ENCODE peak calls at places on chromosomes 11 and 22, in nine cellular contexts. U is body of pancreas, X is sigmoid colon, Y is ovary, N is IMR-90, G is tibial nerve, S is prostate gland, A is Peyer's patch, I is heart left ventricle. M is an unnamed sample.

GRCh38 chr11:18106688-18107087 is 806 bp upstream of the SAAL1 start:
- DNase-seq in U (no peak), X (no peak), Y (no peak), N (peak; percentile 65), G (no peak), S (no peak), A (no peak), I (no peak), M (no peak)

GRCh38 chr22:40668611-40669390 is 10.5 kb upstream of the MCHR1 start:
- DNase-seq in U (no peak), X (no peak), Y (no peak), N (peak; percentile 89), G (no peak), S (no peak), A (no peak), I (no peak), M (no peak)

GRCh38 chr11:92826136-92826535 is 143.3 kb upstream of the MTNR1B start:
- DNase-seq in U (no peak), X (no peak), Y (no peak), N (peak; percentile 64), G (no peak), S (no peak), A (no peak), I (no peak), M (no peak)

GRCh38 chr22:22820626-22821025 is 67.0 kb upstream of the IGLL5 start:
- DNase-seq in U (no peak), X (no peak), Y (no peak), N (no peak), G (no peak), S (no peak), A (no peak), I (no peak), M (no peak)

GRCh38 chr11:12175694-12176241 is 65.4 kb downstream of the MICAL2 start:
- DNase-seq in U (no peak), X (no peak), Y (no peak), N (peak; percentile 97), G (no peak), S (no peak), A (no peak), I (no peak), M (no peak)

GRCh38 chr11:130197386-130198035 is 37.9 kb downstream of the ST14 start:
- DNase-seq in U (no peak), X (no peak), Y (no peak), N (no peak), G (no peak), S (no peak), A (no peak), I (no peak), M (no peak)

GRCh38 chr11:10514713-10515112 is 26.3 kb downstream of the RNF141 start:
- DNase-seq in U (no peak), X (no peak), Y (peak; percentile 8), N (peak; percentile 14), G (no peak), S (no peak), A (no peak), I (no peak), M (no peak)

GRCh38 chr11:17273668-17274321 is 2.7 kb upstream of the NUCB2 start:
- DNase-seq in U (no peak), X (no peak), Y (no peak), N (no peak), G (no peak), S (no peak), A (no peak), I (no peak), M (no peak)

GRCh38 chr22:34072585-34072984 is 152.3 kb upstream of the LARGE1 start:
- DNase-seq in U (no peak), X (no peak), Y (no peak), N (no peak), G (no peak), S (no peak), A (no peak), I (no peak), M (no peak)

GRCh38 chr11:132072044-132072879 is 701.8 kb downstream of the NTM start:
- DNase-seq in U (no peak), X (no peak), Y (no peak), N (peak; percentile 99), G (no peak), S (no peak), A (no peak), I (no peak), M (no peak)

GRCh38 chr11:123168236-123168635 is 26.8 kb downstream of the CLMP start:
- DNase-seq in U (no peak), X (no peak), Y (no peak), N (no peak), G (no peak), S (no peak), A (no peak), I (no peak), M (no peak)

GRCh38 chr11:47847892-47848635 is at the start of gene NUP160:
- DNase-seq in U (peak; percentile 88), X (peak; percentile 90), Y (peak; percentile 85), N (peak; percentile 29), G (peak; percentile 78), S (peak; percentile 85), A (peak; percentile 93), I (peak; percentile 90), M (peak; percentile 90)

GRCh38 chr11:107567739-107568335 is 2.3 kb upstream of the ALKBH8 start:
- DNase-seq in U (no peak), X (no peak), Y (no peak), N (no peak), G (no peak), S (no peak), A (no peak), I (no peak), M (no peak)
- H3K4me3 ChIP-seq in U (no peak overlapping the region), X (no peak overlapping the region), Y (no peak overlapping the region), N (no peak overlapping the region), G (no peak overlapping the region), S (no peak overlapping the region), A (no peak overlapping the region), I (no peak overlapping the region), M (no peak overlapping the region)

GRCh38 chr11:45607995-45608394 is 57.4 kb downstream of the CHST1 start:
- DNase-seq in U (no peak), X (peak; percentile 71), Y (no peak), N (no peak), G (no peak), S (no peak), A (no peak), I (peak; percentile 79), M (no peak)

GRCh38 chr11:45609902-45610301 is 55.5 kb downstream of the CHST1 start:
- DNase-seq in U (no peak), X (no peak), Y (no peak), N (no peak), G (no peak), S (no peak), A (no peak), I (no peak), M (no peak)

GRCh38 chr11:45614196-45614828 is 51.1 kb downstream of the CHST1 start:
- DNase-seq in U (no peak), X (no peak), Y (no peak), N (no peak), G (no peak), S (no peak), A (no peak), I (no peak), M (no peak)

GRCh38 chr11:45609337-45609736 is 56.1 kb downstream of the CHST1 start:
- DNase-seq in U (no peak), X (no peak), Y (no peak), N (no peak), G (no peak), S (no peak), A (no peak), I (no peak), M (no peak)

GRCh38 chr11:45610627-45611026 is 54.8 kb downstream of the CHST1 start:
- DNase-seq in U (no peak), X (no peak), Y (no peak), N (no peak), G (no peak), S (no peak), A (no peak), I (peak; percentile 39), M (peak; percentile 96)
- H3K27me3 ChIP-seq in U (no peaks in the 10 kb centered on the region), X (no peaks in the 10 kb centered on the region), Y (no peaks in the 10 kb centered on the region), N (peaks cover 1% of the 10 kb centered on the region), G (no peaks in the 10 kb centered on the region), S (no peaks in the 10 kb centered on the region), A (no peaks in the 10 kb centered on the region), I (no peaks in the 10 kb centered on the region), M (no peaks in the 10 kb centered on the region)

GRCh38 chr11:44566559-44566949 is 1.1 kb downstream of the CD82 start:
- DNase-seq in U (no peak), X (no peak), Y (no peak), N (no peak), G (no peak), S (no peak), A (no peak), I (no peak), M (no peak)

GRCh38 chr11:44564653-44565007 is 833 bp upstream of the CD82 start:
- DNase-seq in U (peak; percentile 85), X (peak; percentile 94), Y (peak; percentile 86), N (peak; percentile 84), G (peak; percentile 70), S (peak; percentile 92), A (peak; percentile 81), I (peak; percentile 91), M (peak; percentile 92)

GRCh38 chr11:44564198-44564597 is 1.3 kb upstream of the CD82 start:
- DNase-seq in U (peak; percentile 68), X (no peak), Y (peak; percentile 79), N (peak; percentile 28), G (no peak), S (peak; percentile 64), A (peak; percentile 83), I (no peak), M (peak; percentile 90)

GRCh38 chr11:44565746-44566558 is 489 bp downstream of the CD82 start:
- DNase-seq in U (peak; percentile 57), X (peak; percentile 60), Y (no peak), N (no peak), G (no peak), S (no peak), A (no peak), I (no peak), M (peak; percentile 34)

GRCh38 chr11:44565008-44565745 is at the start of gene CD82:
- DNase-seq in U (peak; percentile 100), X (peak; percentile 100), Y (peak; percentile 100), N (peak; percentile 97), G (peak; percentile 100), S (peak; percentile 100), A (peak; percentile 100), I (peak; percentile 100), M (peak; percentile 100)
- TF ChIP-seq POLR2A in U (peak; percentile 85), X (peak; percentile 77), Y (peak; percentile 91), N (peak; percentile 90), G (peak; percentile 52), S (peak; percentile 97), A (peak; percentile 92), I (no peak), M (peak; percentile 72)

GRCh38 chr11:117218133-117218915 is 13.5 kb downstream of the PCSK7 start:
- DNase-seq in U (peak; percentile 69), X (peak; percentile 85), Y (peak; percentile 54), N (peak; percentile 57), G (no peak), S (no peak), A (no peak), I (peak; percentile 55), M (no peak)
- H3K4me3 ChIP-seq in U (no peak overlapping the region), X (peak overlapping the region; percentile 3), Y (no peak overlapping the region), N (no peak overlapping the region), G (peak overlapping the region; percentile 6), S (no peak overlapping the region), A (no peak overlapping the region), I (peak overlapping the region; percentile 25), M (no peak overlapping the region)

M was measured in thyroid gland.